ENCODE peak calls at places on chromosomes 5 and 9, in five cellular contexts. O is K562, Z is PC-3, I is GM23338, L is astrocyte. G is an unnamed sample.

GRCh38 chr5:174301848-174302625 is 256.5 kb downstream of the NSG2 start:
- DNase-seq in O (no peak), Z (no peak), I (no peak), L (no peak), G (no peak)

GRCh38 chr5:142466195-142466951 is 141.6 kb upstream of the SPRY4 start:
- DNase-seq in O (peak), Z (no peak), I (no peak), L (peak), G (peak)

GRCh38 chr9:135302329-135303279 is 177.0 kb upstream of the PPP1R26 start:
- DNase-seq in O (no peak), Z (no peak), I (no peak), L (no peak), G (peak)

GRCh38 chr5:173477320-173478055 is 139.0 kb downstream of the BOD1 start:
- DNase-seq in O (no peak), Z (no peak), I (no peak), L (peak), G (no peak)

GRCh38 chr9:18109670-18110069 is 364.3 kb upstream of the ADAMTSL1 start:
- DNase-seq in O (no peak), Z (no peak), I (no peak), L (no peak), G (no peak)

GRCh38 chr5:17398439-17398838 is 99.6 kb upstream of the TAF11L2 start:
- DNase-seq in O (no peak), Z (peak), I (no peak), L (peak), G (no peak)

GRCh38 chr5:1192971-1193590 is 8.3 kb upstream of the SLC6A19 start:
- DNase-seq in O (no peak), Z (no peak), I (no peak), L (no peak), G (no peak)

GRCh38 chr5:65790371-65791163 is 68.6 kb downstream of the NLN start:
- DNase-seq in O (no peak), Z (no peak), I (no peak), L (no peak), G (no peak)

GRCh38 chr9:105280730-105281129 is 36.3 kb downstream of the SLC44A1 start:
- DNase-seq in O (no peak), Z (peak), I (no peak), L (peak), G (no peak)

GRCh38 chr5:133827830-133828229 is 140.6 kb downstream of the C5orf15 start:
- DNase-seq in O (no peak), Z (no peak), I (no peak), L (no peak), G (no peak)

GRCh38 chr9:108622467-108622866 is 233.3 kb downstream of the ACTL7B start:
- DNase-seq in O (no peak), Z (peak), I (no peak), L (peak), G (peak)

GRCh38 chr5:78404682-78405293 is 44.4 kb downstream of the SCAMP1 start:
- DNase-seq in O (no peak), Z (no peak), I (peak), L (no peak), G (no peak)

GRCh38 chr5:167835146-167835545 is 456.3 kb upstream of the WWC1 start:
- DNase-seq in O (no peak), Z (no peak), I (no peak), L (no peak), G (peak)

GRCh38 chr5:154858972-154859950 is 834 bp downstream of the CNOT8 start:
- DNase-seq in O (no peak), Z (peak), I (no peak), L (no peak), G (peak)

GRCh38 chr9:110016340-110016739 is 191.6 kb downstream of the C9orf152 start:
- DNase-seq in O (no peak), Z (peak), I (no peak), L (peak), G (peak)

GRCh38 chr5:179293276-179293675 is 52.0 kb downstream of the ADAMTS2 start:
- DNase-seq in O (no peak), Z (no peak), I (no peak), L (no peak), G (peak)

GRCh38 chr5:149114403-149115312 is 26.6 kb upstream of the ABLIM3 start:
- DNase-seq in O (peak), Z (peak), I (peak), L (peak), G (peak)

GRCh38 chr5:5752844-5753243 is 330.4 kb downstream of the ICE1 start:
- DNase-seq in O (no peak), Z (no peak), I (no peak), L (no peak), G (no peak)

GRCh38 chr9:98289811-98290210 is 34.4 kb upstream of the TBC1D2 start:
- DNase-seq in O (no peak), Z (no peak), I (no peak), L (no peak), G (no peak)

GRCh38 chr5:122726990-122727616 is 47.8 kb upstream of the SNX2 start:
- DNase-seq in O (no peak), Z (peak), I (no peak), L (peak), G (peak)

GRCh38 chr5:174108765-174109164 is 63.3 kb downstream of the NSG2 start:
- DNase-seq in O (no peak), Z (no peak), I (no peak), L (no peak), G (no peak)

GRCh38 chr9:110700953-110701352 is 32.4 kb downstream of the MUSK start:
- DNase-seq in O (no peak), Z (peak), I (no peak), L (peak), G (peak)

GRCh38 chr5:14449052-14449661 is 132.4 kb upstream of the OTULINL start:
- DNase-seq in O (no peak), Z (peak), I (no peak), L (peak), G (peak)

GRCh38 chr5:103674739-103675138 is 112.2 kb upstream of the NUDT12 start:
- DNase-seq in O (no peak), Z (no peak), I (no peak), L (peak), G (no peak)

GRCh38 chr5:169735913-169736312 is 98.8 kb downstream of the DOCK2 start:
- DNase-seq in O (no peak), Z (no peak), I (no peak), L (no peak), G (no peak)

GRCh38 chr5:68689010-68689409 is 404.8 kb upstream of the SLC30A5 start:
- DNase-seq in O (no peak), Z (no peak), I (no peak), L (no peak), G (no peak)

GRCh38 chr9:84230355-84231136 is 110.0 kb downstream of the SLC28A3 start:
- DNase-seq in O (no peak), Z (no peak), I (no peak), L (peak), G (no peak)

GRCh38 chr9:88378317-88378716 is 9.9 kb upstream of the SPIN1 start:
- DNase-seq in O (no peak), Z (no peak), I (peak), L (no peak), G (peak)

GRCh38 chr5:149128023-149128875 is 13.0 kb upstream of the ABLIM3 start:
- DNase-seq in O (peak), Z (peak), I (peak), L (no peak), G (peak)

GRCh38 chr5:140973550-140973949 is 7.3 kb downstream of the PCDHAC2 start:
- DNase-seq in O (no peak), Z (no peak), I (no peak), L (no peak), G (no peak)

GRCh38 chr5:74122979-74123575 is 497.1 kb downstream of the ARHGEF28 start:
- DNase-seq in O (no peak), Z (peak), I (no peak), L (peak), G (no peak)

GRCh38 chr5:127555826-127556225 is 38.4 kb downstream of the PRRC1 start:
- DNase-seq in O (no peak), Z (peak), I (no peak), L (peak), G (no peak)

GRCh38 chr5:115841382-115842088 is at the start of the genes AP3S1 and ATG12:
- DNase-seq in O (peak), Z (peak), I (peak), L (peak), G (peak)

GRCh38 chr5:125668904-125669303 is 754.3 kb upstream of the GRAMD2B start:
- DNase-seq in O (no peak), Z (peak), I (peak), L (peak), G (no peak)

GRCh38 chr9:112348257-112348992 is 15.0 kb upstream of the PTBP3 start:
- DNase-seq in O (no peak), Z (no peak), I (peak), L (peak), G (peak)

GRCh38 chr5:33037101-33037500 is 326.0 kb downstream of the NPR3 start:
- DNase-seq in O (no peak), Z (no peak), I (no peak), L (peak), G (no peak)

GRCh38 chr5:126462239-126463014 is 39.2 kb downstream of the GRAMD2B start:
- DNase-seq in O (no peak), Z (no peak), I (no peak), L (peak), G (peak)

GRCh38 chr5:142719836-142720330 is 34.0 kb upstream of the FGF1 start:
- DNase-seq in O (no peak), Z (no peak), I (no peak), L (no peak), G (no peak)

GRCh38 chr5:79954620-79955019 is 36.4 kb downstream of the MTX3 start:
- DNase-seq in O (no peak), Z (peak), I (no peak), L (no peak), G (no peak)

GRCh38 chr5:1351156-1351555 is 6.3 kb upstream of the CLPTM1L start:
- DNase-seq in O (no peak), Z (no peak), I (no peak), L (no peak), G (peak)

GRCh38 chr5:37638897-37639296 is 200.9 kb downstream of the GDNF start:
- DNase-seq in O (no peak), Z (peak), I (no peak), L (peak), G (peak)

GRCh38 chr5:37641933-37642332 is 197.9 kb downstream of the GDNF start:
- DNase-seq in O (no peak), Z (peak), I (no peak), L (no peak), G (no peak)

GRCh38 chr5:37631939-37632338 is 207.9 kb downstream of the GDNF start:
- DNase-seq in O (no peak), Z (no peak), I (no peak), L (no peak), G (no peak)

GRCh38 chr5:37640088-37640487 is 199.8 kb downstream of the GDNF start:
- DNase-seq in O (no peak), Z (peak), I (no peak), L (peak), G (no peak)

DNA sequence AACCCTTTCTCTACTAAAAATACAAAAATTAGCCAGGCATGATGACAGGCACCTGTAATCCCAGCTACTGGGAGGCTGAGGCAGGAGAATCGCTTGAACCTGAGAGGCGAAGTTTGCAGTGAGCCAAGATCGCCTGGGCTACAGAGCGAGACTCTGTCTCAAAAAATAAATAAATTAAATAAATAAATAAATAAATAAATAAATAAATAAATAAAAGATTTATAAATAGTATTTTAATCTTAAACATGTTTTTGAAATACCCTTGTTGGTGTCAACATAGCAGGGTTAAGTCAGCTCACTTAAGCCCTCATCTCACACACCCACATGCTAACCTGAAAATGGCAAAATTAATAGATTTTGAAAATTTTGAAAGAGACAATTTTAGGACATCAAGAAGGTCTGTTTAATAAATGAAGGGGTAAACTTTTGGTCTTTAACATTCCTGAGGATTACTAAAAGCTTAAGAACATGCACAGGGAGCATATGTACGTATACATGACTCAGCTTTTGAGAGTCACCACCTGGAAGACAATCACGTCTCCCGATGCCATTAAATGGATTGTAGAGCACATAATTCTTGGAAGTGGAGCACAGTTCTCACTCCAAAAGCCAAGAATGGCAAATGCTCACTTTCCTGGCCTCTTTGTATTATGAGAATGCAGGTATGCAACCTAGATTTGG is 202.5 kb downstream of the GDNF start:
- DNase-seq in O (no peak), Z (peak), I (no peak), L (peak), G (no peak)
- H2AFZ ChIP-seq in O (no peak), Z (peak), I (no peak), L (no peak), G (no peak)

GRCh38 chr5:158058208-158058607 is 199.3 kb upstream of the CLINT1 start:
- DNase-seq in O (no peak), Z (peak), I (no peak), L (no peak), G (no peak)

GRCh38 chr5:158054073-158054387 is 195.1 kb upstream of the CLINT1 start:
- DNase-seq in O (no peak), Z (no peak), I (no peak), L (no peak), G (no peak)

GRCh38 chr5:158056426-158056825 is 197.5 kb upstream of the CLINT1 start:
- DNase-seq in O (no peak), Z (peak), I (no peak), L (peak), G (no peak)

GRCh38 chr5:158051036-158051435 is 192.1 kb upstream of the CLINT1 start:
- DNase-seq in O (no peak), Z (peak), I (no peak), L (peak), G (no peak)

GRCh38 chr5:158054388-158055092 is 195.6 kb upstream of the CLINT1 start:
- DNase-seq in O (no peak), Z (peak), I (no peak), L (peak), G (no peak)
- H2AFZ ChIP-seq in O (no peak), Z (no peak), I (peak), L (no peak), G (no peak)

GRCh38 chr9:893115-893514 is 51.6 kb downstream of the DMRT1 start:
- DNase-seq in O (no peak), Z (no peak), I (no peak), L (no peak), G (no peak)
- H2AFZ ChIP-seq in O (no peak), Z (peak), I (no peak), L (no peak), G (no peak)

GRCh38 chr5:40447438-40447837 is 232.3 kb upstream of the PTGER4 start:
- DNase-seq in O (no peak), Z (peak), I (no peak), L (no peak), G (peak)

GRCh38 chr5:40453689-40454088 is 226.0 kb upstream of the PTGER4 start:
- DNase-seq in O (no peak), Z (no peak), I (no peak), L (no peak), G (no peak)

GRCh38 chr5:40452874-40453624 is 226.7 kb upstream of the PTGER4 start:
- DNase-seq in O (no peak), Z (no peak), I (no peak), L (no peak), G (no peak)
- H2AFZ ChIP-seq in O (no peak), Z (no peak), I (no peak), L (no peak), G (no peak)

DNA sequence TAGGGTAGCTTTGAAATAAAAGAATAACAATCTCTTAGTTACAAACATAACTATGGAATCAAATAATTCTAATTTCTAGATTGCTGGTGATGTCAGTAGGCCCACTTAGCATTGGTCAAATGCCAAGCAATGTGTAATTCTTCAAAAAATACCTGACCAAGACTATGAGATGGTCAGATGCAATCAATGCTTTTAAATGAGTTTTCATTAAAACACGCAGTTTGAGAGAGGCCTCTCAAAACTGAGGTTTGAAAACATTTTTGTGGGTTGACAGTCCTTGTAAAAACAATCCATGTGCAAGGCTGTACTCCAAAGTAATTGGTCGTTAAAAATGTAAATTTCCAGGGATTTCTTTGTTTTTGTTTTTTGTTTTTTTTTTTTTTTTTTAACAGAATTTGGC is 1.2 kb upstream of the RLN2 start:
- DNase-seq in O (no peak), Z (no peak), I (no peak), L (peak), G (no peak)
- H2AFZ ChIP-seq in O (no peak), Z (no peak), I (no peak), L (no peak), G (no peak)